ENCODE peak calls at places on chromosomes 16 and 17, in ten cellular contexts. M is transverse colon, A is lower leg skin, D is neural crest cell, O is mammary epithelial cell, X is AG08395, Z is T-helper 1 cell, R is NCI-H774, H is ELR, F is BJ. U is an unnamed sample.

GRCh38 chr17:38794221-38794620 is 5.1 kb downstream of the PIP4K2B start:
- DNase-seq in H (no peak), X (no peak), Z (no peak), R (no peak), M (no peak), D (no peak), A (no peak), F (no peak), O (no peak), U (no peak)

GRCh38 chr17:50279181-50279526 is 4.9 kb downstream of the TMEM92 start:
- DNase-seq in Z (no peak), D (no peak), M (no peak), O (peak), A (no peak), F (no peak), R (no peak), H (peak), X (peak), U (peak)

GRCh38 chr17:56838687-56839086 is 4.7 kb downstream of the DGKE start:
- DNase-seq in F (no peak), R (no peak), O (no peak), X (no peak), A (no peak), H (no peak), Z (no peak), D (no peak), M (no peak), U (no peak)

GRCh38 chr16:89367538-89368059 is 122.8 kb downstream of the ANKRD11 start:
- DNase-seq in F (no peak), D (no peak), R (no peak), O (no peak), Z (no peak), X (no peak), M (no peak), A (no peak), H (no peak), U (no peak)

GRCh38 chr16:85173077-85173980 is 61.1 kb upstream of the CIBAR2 start:
- DNase-seq in R (no peak), Z (no peak), F (no peak), M (no peak), H (peak), X (peak), A (no peak), D (no peak), O (peak), U (peak)

GRCh38 chr17:3870871-3871306 is 22.0 kb downstream of the CAMKK1 start:
- DNase-seq in R (no peak), D (no peak), O (no peak), H (no peak), A (no peak), Z (no peak), M (peak), F (no peak), X (no peak), U (no peak)

GRCh38 chr17:15909481-15909991 is 35.4 kb upstream of the ADORA2B start:
- DNase-seq in O (no peak), H (no peak), D (no peak), X (no peak), A (peak), M (no peak), F (no peak), R (no peak), Z (no peak), U (no peak)

GRCh38 chr17:38870259-38871165 is 654 bp downstream of the LASP1 start:
- DNase-seq in D (peak), A (peak), F (no peak), M (peak), X (peak), R (peak), Z (peak), H (peak), O (peak), U (peak)

GRCh38 chr16:56460101-56460500 is 8.7 kb downstream of the OGFOD1 start:
- DNase-seq in O (no peak), F (no peak), Z (no peak), M (no peak), A (no peak), R (no peak), D (no peak), X (no peak), H (no peak), U (no peak)

GRCh38 chr17:27367121-27367981 is 73.4 kb downstream of the WSB1 start:
- DNase-seq in F (no peak), D (no peak), X (no peak), H (no peak), A (no peak), R (no peak), M (no peak), Z (no peak), O (no peak), U (no peak)

GRCh38 chr16:89909777-89910716 is 8.6 kb upstream of the MC1R start:
- DNase-seq in M (peak), H (peak), Z (peak), R (no peak), D (peak), F (no peak), O (peak), X (peak), A (peak), U (peak)

GRCh38 chr17:3695723-3696411 is at the start of gene P2RX5:
- DNase-seq in O (peak), A (peak), Z (no peak), R (no peak), D (no peak), F (no peak), M (peak), X (no peak), H (peak), U (peak)

GRCh38 chr16:56246051-56246817 is 54.9 kb downstream of the GNAO1 start:
- DNase-seq in A (no peak), R (no peak), D (no peak), Z (no peak), O (peak), M (no peak), X (no peak), F (peak), H (peak), U (peak)

GRCh38 chr17:45020354-45021138 is 30.9 kb downstream of the DCAKD start:
- DNase-seq in H (peak), X (no peak), A (no peak), F (no peak), M (peak), Z (no peak), R (no peak), D (no peak), O (no peak), U (no peak)

GRCh38 chr16:88383401-88384221 is 852 bp downstream of the ZNF469 start:
- DNase-seq in R (no peak), A (no peak), F (no peak), X (peak), H (peak), O (no peak), Z (no peak), M (no peak), D (peak), U (peak)

GRCh38 chr16:1333854-1334719 is 642 bp downstream of the BAIAP3 start:
- DNase-seq in H (no peak), Z (no peak), A (no peak), D (no peak), X (no peak), O (no peak), F (no peak), R (no peak), M (no peak), U (no peak)

GRCh38 chr17:49567871-49568694 is 7.6 kb upstream of the NXPH3 start:
- DNase-seq in Z (peak), F (no peak), M (peak), R (peak), O (peak), A (peak), H (peak), D (peak), X (peak), U (peak)

GRCh38 chr16:49855280-49855821 is 561 bp downstream of the ZNF423 start:
- DNase-seq in O (peak), R (peak), Z (no peak), H (peak), A (peak), M (peak), D (peak), X (peak), F (no peak), U (peak)

GRCh38 chr16:30946671-30947532 is 2.0 kb upstream of the ORAI3 start:
- DNase-seq in M (no peak), D (no peak), O (no peak), A (peak), R (no peak), F (no peak), X (no peak), Z (no peak), H (no peak), U (no peak)

GRCh38 chr17:28328325-28328724 is 6.9 kb downstream of the IFT20 start:
- DNase-seq in D (no peak), X (no peak), A (peak), O (no peak), M (no peak), R (no peak), H (no peak), Z (no peak), F (no peak), U (no peak)

GRCh38 chr16:3143598-3144330 is 8.9 kb downstream of the ZNF213 start:
- DNase-seq in M (peak), X (no peak), F (no peak), R (no peak), O (no peak), A (no peak), D (no peak), H (no peak), Z (no peak), U (no peak)

GRCh38 chr17:52181842-52182241 is 23.3 kb upstream of the CA10 start:
- DNase-seq in M (no peak), A (no peak), H (no peak), X (no peak), R (peak), F (no peak), Z (no peak), O (no peak), D (no peak), U (peak)

GRCh38 chr17:20315321-20315720 is 152.0 kb downstream of the LGALS9B start:
- DNase-seq in H (no peak), X (no peak), F (no peak), R (no peak), M (no peak), Z (no peak), O (no peak), D (no peak), A (no peak), U (no peak)

GRCh38 chr17:27473748-27474609 is 17.7 kb downstream of the KSR1 start:
- DNase-seq in Z (peak), D (no peak), H (no peak), A (no peak), M (no peak), F (no peak), X (no peak), O (no peak), R (no peak), U (no peak)

GRCh38 chr17:61179316-61179715 is 220.3 kb upstream of the TBX2 start:
- DNase-seq in X (no peak), F (no peak), M (no peak), O (no peak), A (no peak), H (no peak), D (peak), Z (no peak), R (no peak), U (no peak)

GRCh38 chr17:75516619-75517276 is 420 bp downstream of the TSEN54 start:
- DNase-seq in F (no peak), D (peak), R (no peak), Z (no peak), O (peak), H (peak), X (no peak), A (no peak), M (peak), U (peak)

GRCh38 chr16:86984975-86985655 is 332.1 kb downstream of the C16orf95 start:
- DNase-seq in R (no peak), Z (no peak), O (no peak), D (no peak), F (no peak), H (no peak), M (no peak), X (peak), A (no peak), U (no peak)

GRCh38 chr17:58786586-58787295 is 31.1 kb downstream of the PPM1E start:
- DNase-seq in Z (no peak), M (no peak), D (no peak), X (peak), R (no peak), H (peak), O (peak), A (no peak), F (peak), U (peak)